ENCODE peak calls at places on chromosomes 11 and 22, in seven cellular contexts. H is SHP77; A is SW480; I is astrocyte; U is anterior cingulate cortex; D is stimulated activated CD8-positive, alpha-beta memory T cell treated with anti-CD3 and anti-CD28 coated beads, Interleukin-7, amount 100 ng/mL, for 24 hours; Y is fibroblast of mammary gland. F is an unnamed sample.

GRCh38 chr11:86099727-86100320 is 30.9 kb upstream of the PICALM start:
- DNase-seq in A (no peak), Y (peak; percentile 92), I (peak; percentile 34), D (no peak), U (no peak), H (no peak), F (peak; percentile 19)

GRCh38 chr22:32336185-32336603 is 21.5 kb upstream of the RFPL3 start:
- DNase-seq in I (peak; percentile 3), H (no peak), A (no peak), Y (no peak), U (no peak), D (no peak), F (no peak)

GRCh38 chr11:13917269-13917668 is 45.3 kb upstream of the SPON1 start:
- DNase-seq in U (no peak), Y (no peak), A (no peak), H (no peak), D (no peak), I (no peak), F (no peak)

GRCh38 chr11:14418801-14419417 is 59.9 kb upstream of the RRAS2 start:
- DNase-seq in U (no peak), Y (peak; percentile 45), D (no peak), H (no peak), A (peak; percentile 61), I (no peak), F (no peak)

GRCh38 chr22:39214383-39215069 is 30.3 kb downstream of the PDGFB start:
- DNase-seq in A (peak; percentile 96), D (no peak), H (no peak), U (no peak), Y (peak; percentile 5), I (peak; percentile 49), F (no peak)

GRCh38 chr11:45580399-45580798 is 85.0 kb downstream of the CHST1 start:
- DNase-seq in I (peak; percentile 18), U (no peak), A (peak; percentile 29), H (no peak), D (no peak), Y (peak; percentile 43), F (peak; percentile 37)

GRCh38 chr11:47768090-47768620 is 1.0 kb upstream of the FNBP4 start:
- DNase-seq in A (peak; percentile 96), I (peak; percentile 63), U (peak; percentile 41), D (no peak), H (peak; percentile 47), Y (peak; percentile 78), F (peak; percentile 80)

GRCh38 chr11:119728226-119728626 is 774 bp downstream of the NECTIN1 start:
- DNase-seq in U (no peak), Y (no peak), A (no peak), D (no peak), H (no peak), I (no peak), F (no peak)

GRCh38 chr11:117673561-117673960 is 123.5 kb downstream of the DSCAML1 start:
- DNase-seq in D (no peak), A (no peak), U (peak; percentile 43), H (no peak), Y (no peak), I (no peak), F (no peak)

GRCh38 chr11:72958790-72959189 is 144.6 kb downstream of the ATG16L2 start:
- DNase-seq in A (no peak), D (no peak), I (peak; percentile 47), H (no peak), U (no peak), Y (no peak), F (no peak)

GRCh38 chr22:23498811-23499798 is 81.0 kb downstream of the IGLL1 start:
- DNase-seq in D (no peak), U (no peak), I (no peak), Y (no peak), A (no peak), H (no peak), F (no peak)

GRCh38 chr22:45867118-45867905 is 109.7 kb downstream of the WNT7B start:
- DNase-seq in Y (peak; percentile 25), U (no peak), H (no peak), D (no peak), A (no peak), I (no peak), F (no peak)

GRCh38 chr22:40235418-40235817 is 57.7 kb downstream of the TNRC6B start:
- DNase-seq in D (no peak), H (peak; percentile 13), I (peak; percentile 58), U (no peak), Y (no peak), A (no peak), F (no peak)

GRCh38 chr11:121904148-121904547 is 211.9 kb downstream of the BLID start:
- DNase-seq in A (no peak), U (no peak), I (no peak), H (no peak), D (no peak), Y (no peak), F (no peak)

GRCh38 chr22:23182289-23183106 is 2.2 kb downstream of the BCR start:
- DNase-seq in I (peak; percentile 31), A (peak; percentile 60), H (peak; percentile 23), Y (no peak), U (no peak), D (peak; percentile 31), F (no peak)

GRCh38 chr11:73366265-73366610 is 10.0 kb upstream of the RELT start:
- DNase-seq in H (no peak), A (no peak), I (no peak), U (no peak), Y (no peak), D (no peak), F (no peak)

GRCh38 chr11:125621995-125622394 is 3.0 kb upstream of the CHEK1 start:
- DNase-seq in I (peak; percentile 59), D (no peak), A (peak; percentile 53), Y (peak; percentile 63), H (no peak), U (no peak), F (peak; percentile 56)

GRCh38 chr11:86592659-86593451 is 79.6 kb downstream of the ME3 start:
- DNase-seq in A (peak; percentile 97), D (peak; percentile 74), I (peak; percentile 83), H (peak; percentile 65), Y (peak; percentile 90), U (no peak), F (peak; percentile 78)

GRCh38 chr11:43649501-43649900 is 31.0 kb upstream of the HSD17B12 start:
- DNase-seq in H (no peak), Y (no peak), U (no peak), D (no peak), I (no peak), A (no peak), F (no peak)

GRCh38 chr11:128757235-128757711 is 63.4 kb downstream of the FLI1 start:
- DNase-seq in H (no peak), A (peak; percentile 18), U (no peak), Y (peak; percentile 34), D (peak; percentile 35), I (no peak), F (no peak)

GRCh38 chr22:37328017-37328416 is 45.7 kb downstream of the CYTH4 start:
- DNase-seq in A (peak; percentile 90), D (no peak), I (peak; percentile 88), Y (peak; percentile 92), H (no peak), U (no peak), F (peak; percentile 56)

GRCh38 chr11:111836766-111837165 is 34.6 kb downstream of the ALG9 start:
- DNase-seq in Y (peak; percentile 83), H (no peak), I (peak; percentile 37), A (peak; percentile 7), D (no peak), U (no peak), F (no peak)

GRCh38 chr22:48707749-48708557 is 1119.7 kb downstream of the BRD1 start:
- DNase-seq in Y (no peak), A (no peak), H (no peak), I (no peak), D (no peak), U (no peak), F (no peak)

GRCh38 chr11:77172666-77172982 is 44.6 kb downstream of the MYO7A start:
- DNase-seq in A (no peak), Y (peak; percentile 32), D (no peak), H (no peak), I (peak; percentile 12), U (no peak), F (no peak)

GRCh38 chr22:19527861-19528417 is 3.7 kb upstream of the CLDN5 start:
- DNase-seq in H (no peak), U (no peak), Y (peak; percentile 37), I (peak; percentile 24), A (peak; percentile 43), D (no peak), F (no peak)

GRCh38 chr11:100841711-100842407 is 154.8 kb downstream of the ARHGAP42 start:
- DNase-seq in Y (no peak), U (no peak), D (no peak), A (no peak), H (no peak), I (no peak), F (no peak)

GRCh38 chr11:8601376-8602133 is 7.5 kb upstream of the STK33 start:
- DNase-seq in H (no peak), D (no peak), I (no peak), A (no peak), U (no peak), Y (no peak), F (no peak)